ENCODE peak calls at places on chromosomes 11 and 22, in four cellular contexts. S is stimulated activated CD4-positive, alpha-beta T cell treated with anti-CD3 and anti-CD28 coated beads, Interleukin-1b, Interleukin-23, amount 100 ng/mL, for 1 hour; O is SW480; D is brain microvascular endothelial cell. Q is an unnamed sample.

GRCh38 chr11:116725434-116726221 is 47.2 kb downstream of the BUD13 start:
- DNase-seq in S (no peak), O (no peak), D (peak), Q (no peak)

GRCh38 chr11:27385245-27385644 is 22.2 kb upstream of the CCDC34 start:
- DNase-seq in S (no peak), O (no peak), D (peak), Q (no peak)

GRCh38 chr11:95499516-95500135 is 268.6 kb upstream of the SESN3 start:
- DNase-seq in S (no peak), O (no peak), D (no peak), Q (no peak)

GRCh38 chr11:19441752-19442553 is 201.2 kb upstream of the E2F8 start:
- DNase-seq in S (no peak), O (peak), D (peak), Q (peak)

GRCh38 chr22:25661067-25661466 is 80.9 kb upstream of the MYO18B start:
- DNase-seq in S (no peak), O (no peak), D (no peak), Q (no peak)

GRCh38 chr22:31764785-31765184 is 11.0 kb downstream of the DEPDC5 start:
- DNase-seq in S (no peak), O (no peak), D (no peak), Q (no peak)

GRCh38 chr11:114822038-114822437 is 143.7 kb downstream of the NXPE2 start:
- DNase-seq in S (no peak), O (no peak), D (no peak), Q (no peak)

GRCh38 chr11:124762624-124763155 is 600 bp upstream of the ESAM start:
- DNase-seq in S (no peak), O (peak), D (no peak), Q (no peak)

GRCh38 chr22:29141078-29141688 is 64.5 kb upstream of the EMID1 start:
- DNase-seq in S (no peak), O (no peak), D (no peak), Q (no peak)

GRCh38 chr22:38699784-38700183 is 959 bp downstream of the JOSD1 start:
- DNase-seq in S (no peak), O (peak), D (no peak), Q (no peak)

GRCh38 chr11:22875869-22876473 is 15.7 kb upstream of the CCDC179 start:
- DNase-seq in S (peak), O (peak), D (peak), Q (no peak)

GRCh38 chr22:25368271-25368670 is 148.8 kb downstream of the CRYBB2 start:
- DNase-seq in S (no peak), O (peak), D (peak), Q (no peak)

GRCh38 chr11:7688238-7688826 is 15.0 kb upstream of the CYB5R2 start:
- DNase-seq in S (no peak), O (peak), D (no peak), Q (no peak)

GRCh38 chr11:8252946-8253345 is 10.7 kb downstream of the LMO1 start:
- DNase-seq in S (no peak), O (no peak), D (no peak), Q (no peak)

GRCh38 chr22:26466196-26466595 is 17.4 kb downstream of the HPS4 start:
- DNase-seq in S (no peak), O (no peak), D (no peak), Q (no peak)

GRCh38 chr11:104858882-104859735 is 39.2 kb downstream of the CASP12 start:
- DNase-seq in S (no peak), O (no peak), D (no peak), Q (no peak)

GRCh38 chr22:29231971-29232959 is 26.6 kb downstream of the EMID1 start:
- DNase-seq in S (no peak), O (no peak), D (no peak), Q (no peak)

GRCh38 chr11:28981331-28981865 is 873.2 kb downstream of the METTL15 start:
- DNase-seq in S (no peak), O (no peak), D (peak), Q (no peak)